ENCODE peak calls at places on chromosomes 16 and 17, in six cellular contexts. R is NCI-H1417, S is mammary epithelial cell, G is AG09309, W is iris pigment epithelial cell, Y is DMS 273 treated with DMSO at 0.1 percent for 48 hours. H is an unnamed sample.

GRCh38 chr16:69116911-69117310 is 11.5 kb downstream of the HAS3 start:
- DNase-seq in R (no peak), S (no peak), G (no peak), W (no peak), Y (no peak), H (peak)

GRCh38 chr17:38345743-38346142 is 2.0 kb upstream of the GPR179 start:
- DNase-seq in R (no peak), S (no peak), G (no peak), W (no peak), Y (no peak), H (no peak)

GRCh38 chr16:67162439-67163163 is 1.9 kb upstream of the HSF4 start:
- DNase-seq in R (no peak), S (no peak), G (no peak), W (peak), Y (no peak), H (no peak)

GRCh38 chr16:7268182-7268581 is 64.5 kb upstream of the RBFOX1 start:
- DNase-seq in R (peak), S (peak), G (no peak), W (peak), Y (no peak), H (peak)

GRCh38 chr16:8080817-8081216 is 509.5 kb downstream of the TMEM114 start:
- DNase-seq in R (no peak), S (no peak), G (no peak), W (no peak), Y (no peak), H (no peak)

GRCh38 chr16:426115-426905 is 861 bp downstream of the RAB11FIP3 start:
- DNase-seq in R (no peak), S (peak), G (no peak), W (peak), Y (no peak), H (peak)

GRCh38 chr16:19282101-19282500 is 3.4 kb upstream of the CLEC19A start:
- DNase-seq in R (no peak), S (no peak), G (no peak), W (no peak), Y (no peak), H (no peak)

GRCh38 chr17:42363231-42363630 is 25.0 kb downstream of the STAT3 start:
- DNase-seq in R (no peak), S (no peak), G (no peak), W (no peak), Y (no peak), H (no peak)

GRCh38 chr17:8994319-8994718 is 27.0 kb upstream of the NTN1 start:
- DNase-seq in R (no peak), S (peak), G (no peak), W (peak), Y (peak), H (peak)

GRCh38 chr17:47736501-47737211 is 3.6 kb downstream of the TBX21 start:
- DNase-seq in R (no peak), S (no peak), G (no peak), W (no peak), Y (no peak), H (no peak)

GRCh38 chr17:76716146-76716833 is 5.5 kb upstream of the MXRA7 start:
- DNase-seq in R (no peak), S (peak), G (peak), W (peak), Y (no peak), H (peak)

GRCh38 chr16:66786551-66786950 is 14.8 kb downstream of the TERB1 start:
- DNase-seq in R (no peak), S (no peak), G (no peak), W (no peak), Y (no peak), H (no peak)

GRCh38 chr17:34567665-34568064 is 11.7 kb upstream of the TMEM132E start:
- DNase-seq in R (no peak), S (no peak), G (no peak), W (peak), Y (no peak), H (no peak)

GRCh38 chr17:77708936-77709335 is 249.6 kb upstream of the TNRC6C start:
- DNase-seq in R (no peak), S (no peak), G (no peak), W (no peak), Y (no peak), H (no peak)

GRCh38 chr17:64278614-64279013 is 15.6 kb upstream of the TEX2 start:
- DNase-seq in R (no peak), S (peak), G (peak), W (peak), Y (no peak), H (peak)

GRCh38 chr16:30551781-30552180 is 6.4 kb downstream of the ZNF764 start:
- DNase-seq in R (no peak), S (no peak), G (no peak), W (no peak), Y (no peak), H (no peak)

GRCh38 chr17:79652999-79653643 is 42.3 kb upstream of the RBFOX3 start:
- DNase-seq in R (no peak), S (no peak), G (no peak), W (no peak), Y (no peak), H (no peak)

GRCh38 chr16:23670137-23670776 is 8.4 kb upstream of the PLK1 start:
- DNase-seq in R (no peak), S (peak), G (peak), W (peak), Y (no peak), H (peak)

GRCh38 chr17:36978810-36979584 is 30.2 kb downstream of the AATF start:
- DNase-seq in R (no peak), S (no peak), G (no peak), W (peak), Y (no peak), H (peak)

GRCh38 chr16:69481901-69482341 is 57.5 kb downstream of the CYB5B start:
- DNase-seq in R (no peak), S (peak), G (no peak), W (peak), Y (no peak), H (peak)

GRCh38 chr17:81286491-81287145 is 8.5 kb downstream of the SLC38A10 start:
- DNase-seq in R (no peak), S (no peak), G (no peak), W (no peak), Y (no peak), H (no peak)

GRCh38 chr17:42920106-42920900 is 19.7 kb downstream of the G6PC1 start:
- DNase-seq in R (no peak), S (no peak), G (no peak), W (no peak), Y (no peak), H (no peak)

GRCh38 chr16:66933776-66934137 is 445 bp downstream of the CIAO2B start:
- DNase-seq in R (no peak), S (peak), G (no peak), W (no peak), Y (no peak), H (no peak)

GRCh38 chr16:31876955-31877828 is 3.6 kb downstream of the ZNF267 start:
- DNase-seq in R (no peak), S (peak), G (peak), W (peak), Y (no peak), H (peak)

GRCh38 chr16:84950906-84951305 is 60.4 kb downstream of the ZDHHC7 start:
- DNase-seq in R (no peak), S (no peak), G (no peak), W (no peak), Y (no peak), H (peak)